ENCODE peak calls at places on chromosomes 11 and 22, in ten cellular contexts. A is cardiac fibroblast, J is endodermal cell, I is foreskin fibroblast, P is psoas muscle, Q is astrocyte of the spinal cord, L is right lobe of liver, T is prostate gland, H is upper lobe of right lung, U is ovary. E is an unnamed sample.

GRCh38 chr22:23898006-23898974 is 4.1 kb downstream of the MIF start:
- DNase-seq in A (no peak), J (no peak), I (no peak), P (no peak), Q (no peak), L (no peak), T (no peak), H (no peak), U (no peak), E (no peak)

GRCh38 chr11:27398413-27398780 is 35.4 kb upstream of the CCDC34 start:
- DNase-seq in A (no peak), J (no peak), I (no peak), P (no peak), Q (no peak), L (no peak), T (no peak), H (no peak), U (no peak), E (no peak)

GRCh38 chr11:1392561-1392960 is 2.8 kb downstream of the BRSK2 start:
- DNase-seq in A (no peak), J (no peak), I (no peak), P (peak; percentile 45), Q (no peak), L (no peak), T (no peak), H (no peak), U (no peak), E (no peak)

GRCh38 chr11:59560290-59560701 is 49.0 kb downstream of the OR4D9 start:
- DNase-seq in A (peak; percentile 90), J (peak; percentile 96), I (peak; percentile 47), P (peak; percentile 52), Q (peak; percentile 77), L (no peak), T (peak; percentile 68), H (no peak), U (peak; percentile 69), E (peak; percentile 81)

GRCh38 chr22:20406686-20407408 is 12.9 kb downstream of the ZNF74 start:
- DNase-seq in A (no peak), J (peak; percentile 31), I (no peak), P (no peak), Q (no peak), L (no peak), T (no peak), H (peak; percentile 52), U (no peak), E (no peak)

GRCh38 chr11:87859583-87859982 is 315.7 kb downstream of the RAB38 start:
- DNase-seq in A (peak; percentile 0), J (no peak), I (no peak), P (no peak), Q (peak; percentile 49), L (no peak), T (no peak), H (no peak), U (no peak), E (no peak)

GRCh38 chr11:3127706-3128355 is 37.3 kb downstream of the OSBPL5 start:
- DNase-seq in A (no peak), J (no peak), I (no peak), P (no peak), Q (no peak), L (peak; percentile 39), T (no peak), H (peak; percentile 43), U (no peak), E (peak; percentile 29)

GRCh38 chr22:38144025-38144405 is 33.5 kb upstream of the BAIAP2L2 start:
- DNase-seq in A (no peak), J (no peak), I (no peak), P (no peak), Q (no peak), L (peak; percentile 29), T (no peak), H (peak; percentile 41), U (no peak), E (no peak)

GRCh38 chr22:44304354-44304753 is 8.4 kb downstream of the SHISAL1 start:
- DNase-seq in A (peak; percentile 18), J (no peak), I (no peak), P (no peak), Q (peak; percentile 18), L (no peak), T (no peak), H (no peak), U (no peak), E (no peak)

GRCh38 chr11:67040147-67040546 is 16.5 kb upstream of the RHOD start:
- DNase-seq in A (no peak), J (peak; percentile 49), I (no peak), P (no peak), Q (no peak), L (no peak), T (no peak), H (no peak), U (no peak), E (no peak)
- TF ChIP-seq CTCF in A (no peak), J (peak; percentile 45), I (no peak), P (no peak), Q (no peak), L (no peak), T (no peak), H (no peak), U (no peak), E (no peak)

GRCh38 chr11:102589047-102589459 is 36.1 kb downstream of the MMP20 start:
- DNase-seq in A (no peak), J (no peak), I (no peak), P (no peak), Q (no peak), L (no peak), T (no peak), H (no peak), U (no peak), E (no peak)

GRCh38 chr11:102591160-102591718 is 33.9 kb downstream of the MMP20 start:
- DNase-seq in A (no peak), J (no peak), I (no peak), P (no peak), Q (no peak), L (no peak), T (no peak), H (no peak), U (no peak), E (no peak)

GRCh38 chr11:102596578-102596977 is 28.6 kb downstream of the MMP20 start:
- DNase-seq in A (no peak), J (no peak), I (no peak), P (no peak), Q (no peak), L (no peak), T (no peak), H (no peak), U (no peak), E (no peak)

GRCh38 chr11:102590646-102591045 is 34.5 kb downstream of the MMP20 start:
- DNase-seq in A (no peak), J (no peak), I (no peak), P (no peak), Q (no peak), L (no peak), T (no peak), H (no peak), U (no peak), E (no peak)

DNA sequence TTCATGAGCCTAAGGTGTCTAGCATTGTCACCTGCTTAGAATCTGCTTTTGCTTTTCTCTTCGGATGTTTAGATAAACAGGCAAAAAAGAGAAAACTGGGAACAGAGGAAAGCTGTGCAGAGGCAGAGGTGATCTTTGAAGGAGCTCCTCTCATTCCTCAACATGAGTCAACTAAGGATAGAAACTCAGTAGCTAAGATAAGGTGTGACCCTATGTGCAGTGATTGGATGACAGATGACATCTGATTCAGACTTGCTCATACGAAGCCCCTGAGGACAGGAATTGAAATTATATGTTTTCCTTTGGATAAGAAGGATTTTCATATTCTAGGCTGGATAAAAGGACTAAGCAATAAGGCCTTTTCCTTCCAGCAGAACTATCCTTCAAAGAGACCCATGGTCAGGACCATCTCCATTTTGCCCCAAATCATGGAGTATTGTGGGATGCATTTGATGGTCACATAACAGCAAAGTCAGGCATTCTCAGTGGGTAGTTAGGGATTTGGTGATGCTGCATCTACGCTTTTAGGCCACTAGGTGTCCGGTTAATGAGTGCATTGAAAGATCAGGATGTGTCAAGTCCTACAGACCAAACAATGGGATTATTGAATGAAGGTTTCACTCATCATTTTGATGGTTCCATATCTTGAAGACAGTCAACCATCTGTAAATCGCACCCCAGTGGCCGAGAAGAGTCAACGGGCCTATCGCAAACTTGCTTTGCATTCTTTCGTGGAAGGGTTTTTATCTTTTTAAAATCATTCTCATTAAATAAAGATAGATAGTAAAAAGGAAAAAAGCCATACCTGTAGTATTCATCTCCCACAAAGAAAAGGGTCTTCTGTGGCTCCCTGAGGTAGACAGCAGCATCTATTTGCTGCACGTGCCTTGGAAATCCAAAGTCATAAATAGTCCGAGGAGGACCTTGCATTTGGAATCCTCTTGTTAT is 32.2 kb downstream of the MMP20 start:
- DNase-seq in A (peak; percentile 49), J (no peak), I (no peak), P (no peak), Q (no peak), L (no peak), T (no peak), H (no peak), U (no peak), E (no peak)
- TF ChIP-seq CTCF in A (peak; percentile 75), J (peak; percentile 83), I (peak; percentile 50), P (no peak), Q (peak; percentile 62), L (peak; percentile 57), T (peak; percentile 21), H (peak; percentile 47), U (no peak), E (no peak)

GRCh38 chr11:111975076-111975806 is 38.1 kb downstream of the DIXDC1 start:
- DNase-seq in A (no peak), J (no peak), I (no peak), P (no peak), Q (no peak), L (no peak), T (no peak), H (no peak), U (no peak), E (peak; percentile 38)
- TF ChIP-seq CTCF in A (peak; percentile 11), J (no peak), I (peak; percentile 18), P (no peak), Q (peak; percentile 30), L (peak; percentile 23), T (peak; percentile 36), H (peak; percentile 34), U (no peak), E (no peak)

GRCh38 chr22:36419177-36419911 is 31.6 kb upstream of the MYH9 start:
- DNase-seq in A (peak; percentile 59), J (peak; percentile 69), I (peak; percentile 85), P (no peak), Q (peak; percentile 46), L (peak; percentile 63), T (no peak), H (no peak), U (peak; percentile 80), E (peak; percentile 77)

GRCh38 chr22:36423461-36424404 is 36.0 kb upstream of the MYH9 start:
- DNase-seq in A (no peak), J (no peak), I (peak; percentile 51), P (no peak), Q (no peak), L (no peak), T (no peak), H (no peak), U (no peak), E (no peak)

GRCh38 chr22:36417281-36417686 is 29.5 kb upstream of the MYH9 start:
- DNase-seq in A (peak; percentile 79), J (peak; percentile 61), I (peak; percentile 74), P (no peak), Q (peak; percentile 50), L (peak; percentile 63), T (peak; percentile 30), H (peak; percentile 76), U (no peak), E (peak; percentile 80)

GRCh38 chr22:36422287-36423014 is 34.7 kb upstream of the MYH9 start:
- DNase-seq in A (no peak), J (no peak), I (no peak), P (no peak), Q (no peak), L (no peak), T (no peak), H (no peak), U (no peak), E (no peak)

GRCh38 chr22:36419912-36420882 is 32.4 kb upstream of the MYH9 start:
- DNase-seq in A (peak; percentile 27), J (no peak), I (no peak), P (no peak), Q (no peak), L (no peak), T (no peak), H (no peak), U (no peak), E (no peak)
- TF ChIP-seq CTCF in A (no peak), J (no peak), I (no peak), P (no peak), Q (no peak), L (no peak), T (no peak), H (no peak), U (no peak), E (no peak)